ENCODE peak calls at places on chromosomes 5 and 9, in four cellular contexts. One of them, this sample, is unnamed.
A peak's percentile ranks its signal among the peaks of the same experiment; 100 is the strongest.

GRCh38 chr5:64166201-64166959 is 737 bp downstream of the RNF180 start:
- DNase-seq in tibial nerve: no peak
- DNase-seq in psoas muscle: no peak
- DNase-seq in H1: no peak
- DNase-seq in this sample: no peak

GRCh38 chr5:173486355-173486754 is 130.1 kb downstream of the BOD1 start:
- DNase-seq in psoas muscle: no peak
- DNase-seq in tibial nerve: no peak
- DNase-seq in H1: no peak
- DNase-seq in this sample: no peak

GRCh38 chr5:142432369-142432863 is 107.6 kb upstream of the SPRY4 start:
- DNase-seq in tibial nerve: no peak
- DNase-seq in psoas muscle: no peak
- DNase-seq in H1: no peak
- DNase-seq in this sample: peak; percentile 30

GRCh38 chr9:136784249-136784996 is 6.7 kb upstream of the TMEM141 start:
- DNase-seq in H1: no peak
- DNase-seq in psoas muscle: no peak
- DNase-seq in tibial nerve: no peak
- DNase-seq in this sample: no peak

GRCh38 chr5:122924203-122924602 is 78.8 kb downstream of the SNX24 start:
- DNase-seq in H1: no peak
- DNase-seq in psoas muscle: no peak
- DNase-seq in tibial nerve: no peak
- DNase-seq in this sample: no peak

GRCh38 chr5:130541617-130542221 is 623.3 kb downstream of the HINT1 start:
- DNase-seq in psoas muscle: no peak
- DNase-seq in tibial nerve: no peak
- DNase-seq in H1: no peak
- DNase-seq in this sample: no peak

GRCh38 chr5:171524461-171524860 is 105.0 kb downstream of the FGF18 start:
- DNase-seq in psoas muscle: no peak
- DNase-seq in H1: no peak
- DNase-seq in tibial nerve: no peak
- DNase-seq in this sample: no peak

GRCh38 chr9:89961616-89962341 is 357.0 kb downstream of the GADD45G start:
- DNase-seq in H1: no peak
- DNase-seq in tibial nerve: no peak
- DNase-seq in psoas muscle: no peak
- DNase-seq in this sample: no peak

GRCh38 chr9:34491596-34491995 is 31.2 kb downstream of the ENHO start:
- DNase-seq in tibial nerve: no peak
- DNase-seq in H1: no peak
- DNase-seq in psoas muscle: no peak
- DNase-seq in this sample: no peak

GRCh38 chr9:80968611-80969010 is 720.7 kb downstream of the TLE1 start:
- DNase-seq in H1: no peak
- DNase-seq in psoas muscle: no peak
- DNase-seq in tibial nerve: no peak
- DNase-seq in this sample: no peak

GRCh38 chr9:95819636-95820035 is 55.9 kb upstream of the ERCC6L2 start:
- DNase-seq in H1: no peak
- DNase-seq in psoas muscle: no peak
- DNase-seq in tibial nerve: no peak
- DNase-seq in this sample: no peak

GRCh38 chr9:87803166-87803565 is 77.2 kb downstream of the CTSL start:
- DNase-seq in psoas muscle: no peak
- DNase-seq in tibial nerve: no peak
- DNase-seq in H1: no peak
- DNase-seq in this sample: no peak

GRCh38 chr5:1885777-1886633 is 3.3 kb upstream of the IRX4 start:
- DNase-seq in H1: no peak
- DNase-seq in psoas muscle: no peak
- DNase-seq in tibial nerve: no peak
- DNase-seq in this sample: no peak

GRCh38 chr5:1883925-1884637 is 1.4 kb upstream of the IRX4 start:
- DNase-seq in H1: no peak
- DNase-seq in tibial nerve: no peak
- DNase-seq in psoas muscle: no peak
- DNase-seq in this sample: no peak

GRCh38 chr5:1886634-1887399 is 4.1 kb upstream of the IRX4 start:
- DNase-seq in psoas muscle: no peak
- DNase-seq in H1: no peak
- DNase-seq in tibial nerve: no peak
- DNase-seq in this sample: no peak

GRCh38 chr5:1884638-1885475 is 2.1 kb upstream of the IRX4 start:
- DNase-seq in psoas muscle: no peak
- DNase-seq in H1: no peak
- DNase-seq in tibial nerve: no peak
- DNase-seq in this sample: no peak

GRCh38 chr5:1885476-1885755 is 2.7 kb upstream of the IRX4 start:
- DNase-seq in tibial nerve: no peak
- DNase-seq in psoas muscle: no peak
- DNase-seq in H1: no peak
- DNase-seq in this sample: no peak
- H3K27ac ChIP-seq in tibial nerve: no peak overlapping the region
- H3K27ac ChIP-seq in psoas muscle: no peak overlapping the region
- H3K27ac ChIP-seq in H1: no peak overlapping the region
- H3K27ac ChIP-seq in this sample: no peak overlapping the region

DNA sequence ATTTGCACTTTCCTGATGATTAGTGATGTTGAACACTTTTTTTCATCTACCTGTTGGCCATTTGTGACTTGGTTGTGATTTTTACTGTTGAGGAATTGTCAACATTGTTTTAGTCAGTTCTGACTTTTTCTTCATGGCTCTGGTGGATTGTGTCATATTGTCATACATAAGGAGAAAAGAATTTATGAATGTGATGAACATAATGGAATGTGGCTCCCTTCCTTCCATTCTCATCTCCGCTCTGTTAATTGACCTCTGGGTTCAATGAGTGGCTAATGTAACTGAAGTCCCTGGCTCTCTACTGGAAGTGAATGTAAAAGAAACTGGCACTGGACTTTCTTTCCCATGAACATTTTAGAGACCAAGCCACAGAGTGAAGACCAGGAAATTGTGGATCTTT is 49.2 kb downstream of the KIAA1958 start:
- DNase-seq in H1: no peak
- DNase-seq in psoas muscle: no peak
- DNase-seq in tibial nerve: no peak
- DNase-seq in this sample: no peak
- H3K4me3 ChIP-seq in H1: no peak overlapping the region
- H3K4me3 ChIP-seq in psoas muscle: no peak overlapping the region
- H3K4me3 ChIP-seq in tibial nerve: no peak overlapping the region
- H3K4me3 ChIP-seq in this sample: no peak overlapping the region

GRCh38 chr5:81427566-81427965 is 33.6 kb upstream of the ACOT12 start:
- DNase-seq in H1: no peak
- DNase-seq in psoas muscle: no peak
- DNase-seq in tibial nerve: no peak
- DNase-seq in this sample: no peak

GRCh38 chr5:81425569-81425968 is 31.6 kb upstream of the ACOT12 start:
- DNase-seq in tibial nerve: no peak
- DNase-seq in H1: no peak
- DNase-seq in psoas muscle: no peak
- DNase-seq in this sample: peak; percentile 72

GRCh38 chr5:81424728-81425127 is 30.8 kb upstream of the ACOT12 start:
- DNase-seq in tibial nerve: no peak
- DNase-seq in H1: no peak
- DNase-seq in psoas muscle: no peak
- DNase-seq in this sample: no peak

GRCh38 chr5:81428446-81428845 is 34.5 kb upstream of the ACOT12 start:
- DNase-seq in H1: no peak
- DNase-seq in tibial nerve: no peak
- DNase-seq in psoas muscle: no peak
- DNase-seq in this sample: no peak

GRCh38 chr5:81426347-81426746 is 32.4 kb upstream of the ACOT12 start:
- DNase-seq in psoas muscle: no peak
- DNase-seq in H1: no peak
- DNase-seq in tibial nerve: no peak
- DNase-seq in this sample: no peak
- H3K27ac ChIP-seq in psoas muscle: peak overlapping the region; percentile 14
- H3K27ac ChIP-seq in H1: no peak overlapping the region
- H3K27ac ChIP-seq in tibial nerve: peak overlapping the region; percentile 77
- H3K27ac ChIP-seq in this sample: no peak overlapping the region

GRCh38 chr5:32584651-32585050 is 706 bp upstream of the SUB1 start:
- DNase-seq in psoas muscle: no peak
- DNase-seq in H1: no peak
- DNase-seq in tibial nerve: no peak
- DNase-seq in this sample: no peak
- H3K4me3 ChIP-seq in psoas muscle: peak overlapping the region; percentile 96
- H3K4me3 ChIP-seq in H1: no peak overlapping the region
- H3K4me3 ChIP-seq in tibial nerve: no peak overlapping the region
- H3K4me3 ChIP-seq in this sample: peak overlapping the region; percentile 94

This sample was measured in naive thymus-derived CD4-positive, alpha-beta T cell.